ENCODE peak calls at places on chromosome 2, in five cellular contexts. U is activated naive CD8-positive, alpha-beta T cell treated with anti-CD3 and anti-CD28 coated beads, Interleukin-2, amount 10 ng/mL, durations not matched to agents 7 days and 5 days; B is GM12865; W is HTR-8/SVneo; J is left cardiac atrium. G is an unnamed sample.

GRCh38 chr2:23859983-23860382 is 66.9 kb downstream of the ATAD2B start:
- DNase-seq in U (no peak), B (no peak), W (no peak), J (no peak), G (no peak)

GRCh38 chr2:68645523-68645922 is 2.1 kb downstream of the PROKR1 start:
- DNase-seq in U (no peak), B (peak), W (no peak), J (no peak), G (no peak)

GRCh38 chr2:105175231-105175630 is 66.3 kb upstream of the GPR45 start:
- DNase-seq in U (no peak), B (no peak), W (no peak), J (no peak), G (no peak)

GRCh38 chr2:161122772-161123530 is 37.3 kb upstream of the TANK start:
- DNase-seq in U (no peak), B (peak), W (peak), J (peak), G (no peak)

GRCh38 chr2:142877265-142877756 is at the start of gene KYNU:
- DNase-seq in U (no peak), B (peak), W (no peak), J (no peak), G (no peak)

GRCh38 chr2:203880557-203881125 is 13.1 kb downstream of the CTLA4 start:
- DNase-seq in U (no peak), B (no peak), W (no peak), J (no peak), G (no peak)

GRCh38 chr2:24418166-24418843 is 58.0 kb upstream of the ITSN2 start:
- DNase-seq in U (no peak), B (no peak), W (no peak), J (no peak), G (no peak)

GRCh38 chr2:218876562-218877219 is 4.0 kb upstream of the WNT10A start:
- DNase-seq in U (peak), B (peak), W (peak), J (peak), G (peak)

GRCh38 chr2:184566716-184567115 is 31.6 kb upstream of the ZNF804A start:
- DNase-seq in U (no peak), B (no peak), W (no peak), J (no peak), G (no peak)

GRCh38 chr2:202172439-202173191 is 65.8 kb downstream of the SUMO1 start:
- DNase-seq in U (no peak), B (peak), W (no peak), J (no peak), G (no peak)

GRCh38 chr2:123596649-123597048 is 428.4 kb upstream of the CNTNAP5 start:
- DNase-seq in U (no peak), B (no peak), W (no peak), J (no peak), G (no peak)

GRCh38 chr2:207113403-207113802 is 52.3 kb downstream of the KLF7 start:
- DNase-seq in U (no peak), B (no peak), W (no peak), J (no peak), G (no peak)

GRCh38 chr2:102737435-102737834 is 24.4 kb upstream of the TMEM182 start:
- DNase-seq in U (no peak), B (peak), W (no peak), J (no peak), G (no peak)

GRCh38 chr2:155930312-155930711 is 402.2 kb downstream of the NR4A2 start:
- DNase-seq in U (no peak), B (no peak), W (no peak), J (no peak), G (no peak)

GRCh38 chr2:196925768-196926561 is 542 bp downstream of the PGAP1 start:
- DNase-seq in U (no peak), B (peak), W (peak), J (peak), G (peak)

GRCh38 chr2:54657664-54658083 is 65.8 kb upstream of the EML6 start:
- DNase-seq in U (no peak), B (peak), W (peak), J (peak), G (peak)

GRCh38 chr2:69770193-69770702 is 28.3 kb downstream of the ANXA4 start:
- DNase-seq in U (no peak), B (peak), W (peak), J (peak), G (no peak)

GRCh38 chr2:97726311-97727064 is 13.1 kb downstream of the ZAP70 start:
- DNase-seq in U (no peak), B (no peak), W (no peak), J (peak), G (no peak)

GRCh38 chr2:201040867-201041628 is 30.4 kb downstream of the HYCC2 start:
- DNase-seq in U (no peak), B (no peak), W (no peak), J (no peak), G (no peak)

GRCh38 chr2:240459401-240460242 is 24.2 kb downstream of the GPC1 start:
- DNase-seq in U (no peak), B (no peak), W (no peak), J (peak), G (peak)

G was measured in right cardiac atrium.